ENCODE peak calls at places on chromosomes 1 and 21, in five cellular contexts. T is K562, U is HepG2, B is H1, H is GM12878. K is an unnamed sample.

GRCh38 chr1:50109647-50110075 is 941 bp downstream of the ELAVL4 start:
- DNase-seq in T (no peak), U (no peak), B (no peak), H (no peak), K (no peak)

GRCh38 chr1:119209943-119210342 is 69.5 kb upstream of the WARS2 start:
- DNase-seq in T (no peak), U (no peak), B (no peak), H (no peak), K (no peak)

GRCh38 chr1:13228343-13228781 is 2.4 kb upstream of the PRAMEF18 start:
- DNase-seq in T (peak), U (no peak), B (no peak), H (no peak), K (no peak)

GRCh38 chr21:35048183-35048601 is 910 bp downstream of the RUNX1 start:
- DNase-seq in T (no peak), U (no peak), B (no peak), H (no peak), K (peak)

GRCh38 chr1:87148670-87149069 is 180.0 kb upstream of the LMO4 start:
- DNase-seq in T (no peak), U (no peak), B (no peak), H (no peak), K (no peak)

GRCh38 chr21:29190920-29191319 is 60.5 kb downstream of the MAP3K7CL start:
- DNase-seq in T (no peak), U (peak), B (no peak), H (no peak), K (no peak)

GRCh38 chr1:15654091-15654690 is 29.9 kb upstream of the PLEKHM2 start:
- DNase-seq in T (no peak), U (no peak), B (no peak), H (no peak), K (no peak)

GRCh38 chr1:184299076-184299790 is 87.6 kb upstream of the C1orf21 start:
- DNase-seq in T (no peak), U (no peak), B (no peak), H (no peak), K (no peak)

GRCh38 chr1:7915826-7916225 is 24.8 kb downstream of the TNFRSF9 start:
- DNase-seq in T (no peak), U (no peak), B (no peak), H (no peak), K (no peak)

GRCh38 chr21:40377135-40377534 is 469.8 kb downstream of the DSCAM start:
- DNase-seq in T (no peak), U (no peak), B (no peak), H (no peak), K (no peak)

GRCh38 chr1:26035203-26035958 is 10.5 kb downstream of the SLC30A2 start:
- DNase-seq in T (peak), U (peak), B (peak), H (peak), K (peak)

GRCh38 chr1:173149887-173150286 is 57.2 kb downstream of the TNFSF4 start:
- DNase-seq in T (peak), U (no peak), B (no peak), H (no peak), K (peak)

GRCh38 chr1:229716064-229716463 is 90.0 kb downstream of the URB2 start:
- DNase-seq in T (no peak), U (no peak), B (no peak), H (no peak), K (no peak)

GRCh38 chr1:67564193-67564592 is 120.8 kb upstream of the GADD45A start:
- DNase-seq in T (no peak), U (no peak), B (no peak), H (no peak), K (no peak)

GRCh38 chr1:61050541-61051454 is 31.6 kb upstream of the NFIA start:
- DNase-seq in T (peak), U (no peak), B (no peak), H (no peak), K (no peak)

GRCh38 chr1:153363641-153364040 is 6.0 kb downstream of the S100A9 start:
- DNase-seq in T (no peak), U (no peak), B (no peak), H (no peak), K (no peak)

GRCh38 chr1:54254055-54254454 is 54.1 kb downstream of the MRPL37 start:
- DNase-seq in T (no peak), U (no peak), B (no peak), H (no peak), K (no peak)

GRCh38 chr21:15688809-15689208 is 41.0 kb upstream of the USP25 start:
- DNase-seq in T (no peak), U (no peak), B (no peak), H (no peak), K (no peak)

GRCh38 chr1:6523566-6523965 is 30.7 kb downstream of the NOL9 start:
- DNase-seq in T (peak), U (peak), B (peak), H (no peak), K (peak)

GRCh38 chr1:184665329-184665728 is 89.3 kb downstream of the EDEM3 start:
- DNase-seq in T (no peak), U (no peak), B (no peak), H (no peak), K (no peak)

GRCh38 chr1:17588048-17588781 is 48.7 kb downstream of the ARHGEF10L start:
- DNase-seq in T (no peak), U (peak), B (no peak), H (no peak), K (peak)

GRCh38 chr1:50458507-50458906 is 35.3 kb upstream of the DMRTA2 start:
- DNase-seq in T (no peak), U (no peak), B (no peak), H (no peak), K (no peak)

GRCh38 chr1:241611063-241611462 is 29.1 kb downstream of the CHML start:
- DNase-seq in T (peak), U (peak), B (no peak), H (no peak), K (peak)

GRCh38 chr21:45322231-45322959 is 34.7 kb upstream of the POFUT2 start:
- DNase-seq in T (no peak), U (no peak), B (no peak), H (no peak), K (no peak)

GRCh38 chr1:167107456-167107855 is 13.6 kb downstream of the STYXL2 start:
- DNase-seq in T (no peak), U (no peak), B (no peak), H (no peak), K (no peak)

GRCh38 chr1:40029608-40030007 is 10.9 kb upstream of the CAP1 start:
- DNase-seq in T (no peak), U (no peak), B (no peak), H (no peak), K (no peak)

GRCh38 chr1:21781971-21782867 is 730 bp downstream of the USP48 start:
- DNase-seq in T (peak), U (peak), B (no peak), H (peak), K (peak)

GRCh38 chr1:18922848-18923475 is 20.6 kb upstream of the ALDH4A1 start:
- DNase-seq in T (no peak), U (no peak), B (no peak), H (no peak), K (no peak)

GRCh38 chr1:100397681-100398080 is 45.4 kb downstream of the CDC14A start:
- DNase-seq in T (no peak), U (no peak), B (no peak), H (no peak), K (no peak)

GRCh38 chr1:93180723-93181613 is at the start of gene CCDC18:
- DNase-seq in T (peak), U (peak), B (no peak), H (peak), K (no peak)

GRCh38 chr1:4172659-4173599 is 272.9 kb upstream of the C1orf174 start:
- DNase-seq in T (peak), U (peak), B (no peak), H (no peak), K (peak)

GRCh38 chr1:245298781-245299180 is 144.0 kb downstream of the KIF26B start:
- DNase-seq in T (no peak), U (no peak), B (no peak), H (no peak), K (no peak)

GRCh38 chr1:228979325-228979699 is 244.0 kb downstream of the RHOU start:
- DNase-seq in T (no peak), U (no peak), B (no peak), H (no peak), K (no peak)

GRCh38 chr1:15027515-15027948 is 126.0 kb upstream of the TMEM51 start:
- DNase-seq in T (peak), U (peak), B (no peak), H (no peak), K (peak)

GRCh38 chr1:61183471-61184034 is 101.2 kb downstream of the NFIA start:
- DNase-seq in T (no peak), U (peak), B (no peak), H (no peak), K (peak)

GRCh38 chr1:229342902-229343587 is at the start of gene CCSAP:
- DNase-seq in T (peak), U (peak), B (no peak), H (no peak), K (peak)

GRCh38 chr1:21212126-21212525 is 35.4 kb upstream of the EIF4G3 start:
- DNase-seq in T (no peak), U (peak), B (no peak), H (no peak), K (no peak)

GRCh38 chr21:42108941-42109340 is 37.8 kb downstream of the UMODL1 start:
- DNase-seq in T (no peak), U (no peak), B (no peak), H (no peak), K (no peak)
- H3K4me2 ChIP-seq in T (no peak), U (no peak), B (no peak), H (no peak), K (no peak)

GRCh38 chr1:204829133-204829532 is 41.5 kb upstream of the NFASC start:
- DNase-seq in T (no peak), U (no peak), B (no peak), H (no peak), K (no peak)

GRCh38 chr1:204830671-204831585 is 39.7 kb upstream of the NFASC start:
- DNase-seq in T (no peak), U (no peak), B (no peak), H (no peak), K (no peak)

GRCh38 chr1:204821924-204822323 is 48.7 kb upstream of the NFASC start:
- DNase-seq in T (no peak), U (no peak), B (no peak), H (no peak), K (no peak)

GRCh38 chr1:204828352-204828850 is 42.3 kb upstream of the NFASC start:
- DNase-seq in T (peak), U (peak), B (peak), H (no peak), K (peak)

DNA sequence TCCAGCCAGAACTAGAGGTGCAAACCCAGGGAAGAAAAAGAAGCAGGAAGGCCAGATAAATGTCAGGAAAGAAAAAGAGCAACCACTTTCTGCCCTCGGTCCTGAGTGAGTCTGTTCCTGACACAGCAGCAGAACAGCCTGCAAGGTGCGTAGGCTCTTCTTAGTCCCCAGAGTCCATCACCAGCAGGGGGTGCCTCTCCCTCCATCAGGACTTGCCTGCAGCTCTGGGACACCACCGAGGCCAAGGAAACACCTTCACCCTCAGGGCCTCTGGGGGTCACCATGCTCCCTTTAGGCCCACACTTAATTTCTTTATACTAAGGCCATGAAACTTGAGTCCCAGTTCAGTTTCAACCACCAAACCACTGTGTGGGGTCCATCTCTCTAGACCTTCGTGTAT is 43.7 kb upstream of the NFASC start:
- DNase-seq in T (peak), U (peak), B (peak), H (no peak), K (peak)
- TF ChIP-seq CEBPB in T (no peak), U (no peak), B (no peak), H (no peak), K (no peak)

DNA sequence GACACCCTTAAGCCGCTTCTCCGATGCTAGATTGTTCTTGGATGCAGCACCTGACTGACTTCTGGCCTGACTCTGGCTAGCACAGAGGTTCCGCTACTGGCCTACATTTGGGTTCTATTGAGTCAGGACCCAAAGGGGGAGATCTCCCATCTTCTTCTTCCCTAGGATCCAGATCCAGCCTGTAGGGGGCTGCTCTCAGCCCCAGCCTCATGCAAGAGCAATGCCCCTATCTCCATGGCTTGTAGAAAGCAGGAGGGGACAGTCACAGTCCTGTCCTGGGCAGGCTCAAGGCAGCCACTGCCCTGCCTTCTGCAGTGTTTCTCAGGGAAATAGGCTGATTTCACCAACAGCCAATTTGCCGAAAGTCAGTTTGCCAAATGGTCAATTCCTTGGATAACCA is 6.3 kb upstream of the ADAR start:
- DNase-seq in T (no peak), U (peak), B (no peak), H (no peak), K (no peak)
- TF ChIP-seq KDM1A in T (no peak), U (no peak), B (no peak), H (no peak), K (no peak)

DNA sequence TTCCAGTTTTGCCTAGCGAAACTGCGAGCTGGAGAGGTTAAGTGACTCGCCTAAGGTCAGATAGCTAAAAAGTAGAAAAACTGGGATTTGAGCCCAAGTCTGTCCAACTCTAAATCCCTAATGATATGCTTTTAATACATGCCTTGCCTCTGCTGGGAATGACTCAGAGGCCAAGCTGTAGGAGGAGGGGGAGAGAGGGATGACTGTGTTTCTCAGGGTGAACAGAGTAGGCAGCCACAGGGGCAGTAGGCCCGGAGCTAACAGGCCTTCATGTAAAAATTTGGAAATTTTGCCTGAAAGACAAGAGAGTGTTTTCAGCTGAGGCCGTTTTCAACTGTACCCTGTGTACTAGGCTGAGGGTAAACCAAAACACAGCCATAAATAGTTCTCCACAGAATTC is 107.5 kb upstream of the HOOK1 start:
- DNase-seq in T (peak), U (no peak), B (no peak), H (no peak), K (peak)
- H3K4me2 ChIP-seq in T (no peak), U (no peak), B (no peak), H (no peak), K (peak)

DNA sequence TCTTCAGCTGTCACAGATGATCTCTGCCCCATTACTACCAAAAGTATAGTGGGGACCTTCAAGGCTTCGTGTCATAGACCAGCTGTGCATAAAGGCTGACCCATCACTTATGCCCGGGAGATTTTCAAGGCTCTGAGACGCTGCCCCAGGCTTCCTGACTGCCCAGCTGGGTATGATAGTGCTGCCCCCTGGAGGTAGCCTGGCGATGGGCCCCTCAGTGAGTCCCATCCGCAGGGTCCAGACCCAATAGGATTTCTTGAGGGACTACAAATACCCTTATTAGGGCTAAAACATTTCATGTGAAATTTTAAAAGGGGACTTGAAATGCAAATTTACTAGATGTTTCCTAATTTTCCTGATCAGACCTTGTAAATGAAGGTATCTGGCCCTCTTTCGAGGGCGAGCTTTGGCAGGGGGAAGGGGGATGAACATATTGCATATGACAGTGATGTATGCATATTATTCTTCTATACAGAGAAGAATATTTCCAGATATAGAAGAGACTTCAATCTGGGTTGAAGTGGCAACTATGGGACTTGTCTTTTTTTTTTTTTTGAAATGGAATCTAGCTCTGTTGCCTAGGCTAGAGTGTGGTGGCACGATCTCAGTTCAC is 11.7 kb upstream of the FCMR start:
- DNase-seq in T (peak), U (no peak), B (no peak), H (no peak), K (peak)
- TF ChIP-seq CEBPB in T (no peak), U (no peak), B (no peak), H (no peak), K (no peak)

GRCh38 chr1:34055828-34056227 is 109.2 kb downstream of the CSMD2 start:
- DNase-seq in T (no peak), U (no peak), B (no peak), H (no peak), K (no peak)

GRCh38 chr1:34057347-34057746 is 107.7 kb downstream of the CSMD2 start:
- DNase-seq in T (no peak), U (no peak), B (no peak), H (no peak), K (no peak)

GRCh38 chr1:34057751-34058150 is 107.3 kb downstream of the CSMD2 start:
- DNase-seq in T (no peak), U (no peak), B (no peak), H (no peak), K (no peak)

GRCh38 chr1:34060331-34060730 is 104.7 kb downstream of the CSMD2 start:
- DNase-seq in T (no peak), U (no peak), B (no peak), H (no peak), K (no peak)

DNA sequence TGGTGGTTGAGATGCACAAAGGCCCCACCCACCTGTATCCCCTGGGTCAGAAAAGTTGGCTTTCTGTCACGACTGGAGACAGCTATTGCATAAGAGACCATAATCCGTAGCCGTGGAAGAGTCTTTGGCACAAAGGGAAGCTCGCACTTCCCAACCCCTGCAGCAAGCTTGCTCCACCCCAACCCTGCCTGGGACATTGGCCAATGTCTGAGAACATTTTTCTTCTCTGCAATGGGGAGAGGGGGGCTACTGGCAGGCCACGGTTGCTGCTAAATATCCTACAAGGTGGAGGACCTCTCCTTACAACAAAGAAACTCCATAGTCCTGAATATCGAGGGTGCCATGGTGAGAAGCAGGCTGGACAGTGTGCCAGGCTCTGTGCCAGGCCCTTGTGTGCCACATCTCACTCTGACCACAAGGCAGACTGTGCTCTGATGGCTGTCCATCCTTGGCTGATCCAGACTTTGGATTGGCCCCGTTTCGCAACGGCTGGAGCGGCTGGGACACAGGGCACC is 104.1 kb downstream of the CSMD2 start:
- DNase-seq in T (no peak), U (no peak), B (no peak), H (no peak), K (no peak)
- TF ChIP-seq KDM1A in T (no peak), U (no peak), B (no peak), H (no peak), K (no peak)